ENCODE peak calls at places on chromosomes 16 and 17, in five cellular contexts. U is PC-9, C is body of pancreas, F is brain microvascular endothelial cell, E is tibial artery. B is an unnamed sample. For H3K36me3, the result is how much of the 10 kb centered on the place peaks cover.

GRCh38 chr17:77216435-77216980 is 75.7 kb downstream of the SEC14L1 start:
- DNase-seq in U (no peak), C (no peak), F (no peak), E (no peak), B (no peak)

GRCh38 chr17:78618264-78619066 is 41.3 kb upstream of the DNAH17 start:
- DNase-seq in U (no peak), C (no peak), F (no peak), E (peak), B (no peak)

GRCh38 chr17:79797492-79798295 is 817 bp upstream of the CBX8 start:
- DNase-seq in U (no peak), C (peak), F (no peak), E (no peak), B (no peak)

GRCh38 chr17:57666946-57667345 is 78.2 kb downstream of the CCDC182 start:
- DNase-seq in U (no peak), C (no peak), F (no peak), E (no peak), B (no peak)

GRCh38 chr17:44758414-44759095 is at the start of gene ADAM11:
- DNase-seq in U (no peak), C (no peak), F (no peak), E (no peak), B (no peak)

GRCh38 chr17:64009571-64010402 is 10.6 kb downstream of the ICAM2 start:
- DNase-seq in U (no peak), C (no peak), F (no peak), E (no peak), B (no peak)

GRCh38 chr16:6249863-6250262 is 1082.8 kb upstream of the RBFOX1 start:
- DNase-seq in U (no peak), C (no peak), F (no peak), E (no peak), B (no peak)

GRCh38 chr16:64711026-64711425 is 410.8 kb downstream of the CDH11 start:
- DNase-seq in U (no peak), C (no peak), F (peak), E (no peak), B (no peak)

GRCh38 chr16:70715860-70716357 is 30.1 kb upstream of the MTSS2 start:
- DNase-seq in U (no peak), C (peak), F (no peak), E (no peak), B (no peak)

GRCh38 chr16:28910046-28911031 is 14.7 kb downstream of the RABEP2 start:
- DNase-seq in U (peak), C (no peak), F (no peak), E (no peak), B (no peak)

DNA sequence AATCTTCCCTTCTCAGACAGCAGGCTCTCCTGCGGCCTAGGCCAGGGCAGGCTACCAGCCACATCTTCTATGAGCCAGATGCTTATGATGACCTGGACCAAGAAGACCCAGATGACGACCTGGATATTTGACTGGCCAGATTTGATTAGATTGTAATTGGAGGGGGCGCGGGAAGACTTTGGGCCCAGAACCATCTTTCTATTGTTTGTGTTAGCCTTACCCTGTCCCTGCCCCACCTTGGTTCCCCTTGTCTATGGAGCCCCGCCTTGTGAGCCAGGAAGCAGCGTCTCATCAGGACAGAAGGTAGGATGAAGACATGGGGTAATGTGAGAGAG is 2.8 kb downstream of the CLDN7 start:
- DNase-seq in U (no peak), C (no peak), F (no peak), E (no peak), B (no peak)
- H3K36me3 ChIP-seq in U (under half), C (under half), F (under half), E (half or more), B (under half)

GRCh38 chr17:27603446-27603820 is 27.6 kb upstream of the LGALS9 start:
- DNase-seq in U (no peak), C (no peak), F (no peak), E (no peak), B (no peak)
- H3K4me3 ChIP-seq in U (no peak), C (no peak), F (no peak), E (no peak), B (no peak)

GRCh38 chr16:85631802-85632393 is 18.8 kb downstream of the GSE1 start:
- DNase-seq in U (no peak), C (no peak), F (no peak), E (no peak), B (no peak)
- H3K36me3 ChIP-seq in U (under half), C (under half), F (under half), E (under half), B (under half)

GRCh38 chr16:1615761-1616160 is 3.6 kb downstream of the CRAMP1 start:
- DNase-seq in U (no peak), C (no peak), F (no peak), E (no peak), B (no peak)
- H3K4me3 ChIP-seq in U (no peak), C (no peak), F (peak), E (no peak), B (no peak)

GRCh38 chr17:7511108-7511507 is 26.9 kb downstream of the POLR2A start:
- DNase-seq in U (no peak), C (no peak), F (no peak), E (no peak), B (no peak)
- H3K36me3 ChIP-seq in U (under half), C (half or more), F (half or more), E (half or more), B (half or more)

GRCh38 chr17:43399839-43400328 is 1.1 kb downstream of the ARL4D start:
- DNase-seq in U (no peak), C (no peak), F (no peak), E (no peak), B (no peak)
- H3K4me3 ChIP-seq in U (peak), C (no peak), F (peak), E (peak), B (no peak)

DNA sequence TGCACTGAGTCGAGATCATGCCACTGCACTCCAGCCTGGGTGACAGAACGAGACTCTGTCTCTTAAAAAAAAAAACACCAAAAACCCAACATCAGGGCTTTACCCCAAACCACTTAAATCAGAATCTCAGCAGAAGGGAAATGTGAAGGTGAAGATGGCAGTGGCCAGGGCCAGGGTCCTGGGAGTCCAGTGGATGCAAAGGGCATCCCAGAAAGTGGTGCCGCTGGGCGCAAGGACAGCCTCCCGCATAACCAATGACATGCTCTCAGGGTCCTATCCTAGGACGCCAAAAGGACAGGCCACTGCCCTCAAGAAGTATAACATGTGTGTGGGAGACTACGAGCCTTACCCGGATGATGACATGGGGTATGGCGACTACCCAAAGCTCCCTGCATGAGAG is 7.9 kb downstream of the TUBD1 start:
- DNase-seq in U (no peak), C (no peak), F (no peak), E (no peak), B (no peak)
- H3K36me3 ChIP-seq in U (under half), C (under half), F (under half), E (under half), B (under half)

GRCh38 chr17:43529977-43530302 is 16.2 kb downstream of the ETV4 start:
- DNase-seq in U (no peak), C (no peak), F (no peak), E (no peak), B (no peak)

GRCh38 chr17:43531955-43532354 is 14.2 kb downstream of the ETV4 start:
- DNase-seq in U (no peak), C (no peak), F (no peak), E (no peak), B (no peak)

GRCh38 chr17:43528988-43529814 is 16.9 kb downstream of the ETV4 start:
- DNase-seq in U (no peak), C (no peak), F (no peak), E (no peak), B (no peak)

GRCh38 chr17:43531082-43531378 is 15.1 kb downstream of the ETV4 start:
- DNase-seq in U (no peak), C (no peak), F (no peak), E (no peak), B (no peak)

DNA sequence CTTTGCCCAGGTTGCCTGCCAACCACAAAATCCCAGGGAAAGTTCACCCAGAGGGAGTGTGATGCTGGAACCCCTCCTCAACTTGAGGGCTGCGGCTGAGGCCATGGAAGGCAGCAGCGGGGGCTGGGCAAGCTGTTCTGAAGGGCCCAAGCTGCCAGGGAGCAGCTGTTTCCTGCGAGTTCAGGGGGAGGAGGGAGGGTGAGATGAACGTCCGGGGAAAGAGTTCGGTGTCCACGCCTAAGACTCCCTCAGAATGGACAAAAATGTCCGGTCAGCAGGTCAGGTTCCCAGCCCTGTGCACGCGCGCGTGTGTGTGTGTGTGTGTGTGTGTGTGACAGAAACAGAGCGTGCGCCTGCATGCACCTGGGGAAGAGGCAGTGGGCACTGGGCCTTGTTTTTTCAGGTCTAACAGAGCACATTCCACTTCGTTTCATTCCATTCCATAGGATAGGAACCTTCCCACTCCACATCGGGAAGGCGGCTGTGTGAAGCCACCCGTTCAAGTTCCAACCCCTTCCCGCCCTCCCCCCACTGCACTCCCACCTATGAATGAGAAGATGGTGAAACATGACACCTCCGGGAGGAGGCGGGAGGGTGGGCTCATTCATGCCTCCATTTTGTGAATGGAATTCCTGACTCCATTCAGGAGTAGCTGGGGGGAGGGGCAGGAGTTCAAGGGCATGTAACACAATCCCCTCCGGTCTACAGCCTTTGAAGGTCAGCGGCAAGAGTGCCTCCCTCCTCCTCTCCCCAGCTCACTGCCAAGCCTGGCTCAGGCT is 15.6 kb downstream of the ETV4 start:
- DNase-seq in U (no peak), C (peak), F (peak), E (peak), B (peak)
- H3K4me3 ChIP-seq in U (no peak), C (no peak), F (peak), E (no peak), B (no peak)

DNA sequence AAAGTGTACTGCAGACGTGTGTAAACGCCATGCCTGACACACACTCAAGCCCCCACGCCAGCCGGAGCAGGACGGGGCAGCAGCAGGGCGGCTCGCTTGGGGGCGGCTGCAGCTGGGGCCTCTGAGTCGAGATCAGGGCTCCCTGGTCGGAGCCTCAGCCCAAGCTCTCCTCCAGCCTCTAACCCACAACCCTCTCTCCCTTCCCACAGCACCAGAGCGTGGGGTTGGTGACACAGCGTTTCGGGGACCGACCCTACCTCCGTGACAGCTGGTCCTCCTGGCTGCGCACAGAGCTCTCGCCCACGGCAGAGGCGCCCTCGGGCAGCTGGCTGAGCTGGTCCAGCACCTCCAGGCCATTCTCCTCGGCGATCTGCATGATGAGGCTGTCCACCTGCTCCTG is 11.2 kb downstream of the CHMP1A start:
- DNase-seq in U (no peak), C (no peak), F (no peak), E (no peak), B (no peak)
- H3K36me3 ChIP-seq in U (under half), C (under half), F (under half), E (half or more), B (under half)

B was measured in iPS DF 6.9.